ENCODE peak calls at places on chromosomes 4 and X, in eight cellular contexts. One of them, this sample, is unnamed.

GRCh38 chrX:13088155-13088485 is 43.7 kb upstream of the FAM9C start:
- DNase-seq in BJ: no peak
- DNase-seq in GM06990: no peak
- DNase-seq in tibial artery: no peak
- DNase-seq in upper lobe of left lung: no peak
- DNase-seq in heart right ventricle: no peak
- DNase-seq in CD8-positive, alpha-beta T cell: no peak
- DNase-seq in fibroblast of lung: no peak
- DNase-seq in this sample: no peak

GRCh38 chr4:156956359-156956758 is 15.2 kb downstream of the PDGFC start:
- DNase-seq in BJ: no peak
- DNase-seq in GM06990: no peak
- DNase-seq in tibial artery: no peak
- DNase-seq in upper lobe of left lung: no peak
- DNase-seq in heart right ventricle: no peak
- DNase-seq in CD8-positive, alpha-beta T cell: no peak
- DNase-seq in fibroblast of lung: no peak
- DNase-seq in this sample: no peak

GRCh38 chr4:40515037-40515397 is 114.6 kb downstream of the RBM47 start:
- DNase-seq in BJ: no peak
- DNase-seq in GM06990: peak
- DNase-seq in tibial artery: no peak
- DNase-seq in upper lobe of left lung: no peak
- DNase-seq in heart right ventricle: no peak
- DNase-seq in CD8-positive, alpha-beta T cell: no peak
- DNase-seq in fibroblast of lung: peak
- DNase-seq in this sample: no peak

GRCh38 chrX:4110964-4111363 is 397.5 kb upstream of the PRKX start:
- DNase-seq in BJ: no peak
- DNase-seq in GM06990: no peak
- DNase-seq in tibial artery: no peak
- DNase-seq in upper lobe of left lung: no peak
- DNase-seq in heart right ventricle: no peak
- DNase-seq in CD8-positive, alpha-beta T cell: no peak
- DNase-seq in fibroblast of lung: no peak
- DNase-seq in this sample: no peak

GRCh38 chrX:11968991-11969390 is 169.3 kb upstream of the FRMPD4 start:
- DNase-seq in BJ: no peak
- DNase-seq in GM06990: no peak
- DNase-seq in tibial artery: no peak
- DNase-seq in upper lobe of left lung: no peak
- DNase-seq in heart right ventricle: no peak
- DNase-seq in CD8-positive, alpha-beta T cell: no peak
- DNase-seq in fibroblast of lung: no peak
- DNase-seq in this sample: peak

GRCh38 chrX:113400193-113400704 is 559.6 kb upstream of the AMOT start:
- DNase-seq in BJ: no peak
- DNase-seq in GM06990: no peak
- DNase-seq in tibial artery: no peak
- DNase-seq in upper lobe of left lung: no peak
- DNase-seq in heart right ventricle: no peak
- DNase-seq in CD8-positive, alpha-beta T cell: no peak
- DNase-seq in fibroblast of lung: peak
- DNase-seq in this sample: peak

GRCh38 chr4:42865572-42866189 is 26.8 kb upstream of the GRXCR1 start:
- DNase-seq in BJ: no peak
- DNase-seq in GM06990: peak
- DNase-seq in tibial artery: no peak
- DNase-seq in upper lobe of left lung: no peak
- DNase-seq in heart right ventricle: peak
- DNase-seq in CD8-positive, alpha-beta T cell: peak
- DNase-seq in fibroblast of lung: peak
- DNase-seq in this sample: peak

GRCh38 chrX:100319716-100320115 is 90.4 kb downstream of the PCDH19 start:
- DNase-seq in BJ: no peak
- DNase-seq in GM06990: no peak
- DNase-seq in tibial artery: no peak
- DNase-seq in upper lobe of left lung: no peak
- DNase-seq in heart right ventricle: no peak
- DNase-seq in CD8-positive, alpha-beta T cell: no peak
- DNase-seq in fibroblast of lung: peak
- DNase-seq in this sample: no peak

GRCh38 chr4:152643153-152644035 is 36.4 kb downstream of the TMEM154 start:
- DNase-seq in BJ: no peak
- DNase-seq in GM06990: peak
- DNase-seq in tibial artery: no peak
- DNase-seq in upper lobe of left lung: no peak
- DNase-seq in heart right ventricle: peak
- DNase-seq in CD8-positive, alpha-beta T cell: no peak
- DNase-seq in fibroblast of lung: no peak
- DNase-seq in this sample: peak

GRCh38 chr4:109022941-109023340 is 260.1 kb upstream of the ETNPPL start:
- DNase-seq in BJ: no peak
- DNase-seq in GM06990: no peak
- DNase-seq in tibial artery: no peak
- DNase-seq in upper lobe of left lung: no peak
- DNase-seq in heart right ventricle: no peak
- DNase-seq in CD8-positive, alpha-beta T cell: no peak
- DNase-seq in fibroblast of lung: peak
- DNase-seq in this sample: peak

GRCh38 chr4:34181311-34181808 is 2063.0 kb downstream of the ARAP2 start:
- DNase-seq in BJ: peak
- DNase-seq in GM06990: no peak
- DNase-seq in tibial artery: no peak
- DNase-seq in upper lobe of left lung: no peak
- DNase-seq in heart right ventricle: no peak
- DNase-seq in CD8-positive, alpha-beta T cell: no peak
- DNase-seq in fibroblast of lung: peak
- DNase-seq in this sample: peak

GRCh38 chr4:48022192-48022799 is 5.7 kb downstream of the NIPAL1 start:
- DNase-seq in BJ: peak
- DNase-seq in GM06990: no peak
- DNase-seq in tibial artery: no peak
- DNase-seq in upper lobe of left lung: no peak
- DNase-seq in heart right ventricle: no peak
- DNase-seq in CD8-positive, alpha-beta T cell: no peak
- DNase-seq in fibroblast of lung: peak
- DNase-seq in this sample: no peak

GRCh38 chr4:1255151-1255550 is 6.2 kb upstream of the CTBP1 start:
- DNase-seq in BJ: no peak
- DNase-seq in GM06990: no peak
- DNase-seq in tibial artery: no peak
- DNase-seq in upper lobe of left lung: no peak
- DNase-seq in heart right ventricle: no peak
- DNase-seq in CD8-positive, alpha-beta T cell: no peak
- DNase-seq in fibroblast of lung: no peak
- DNase-seq in this sample: no peak

GRCh38 chr4:108512615-108513505 is 107.5 kb upstream of the RPL34 start:
- DNase-seq in BJ: no peak
- DNase-seq in GM06990: no peak
- DNase-seq in tibial artery: no peak
- DNase-seq in upper lobe of left lung: no peak
- DNase-seq in heart right ventricle: peak
- DNase-seq in CD8-positive, alpha-beta T cell: peak
- DNase-seq in fibroblast of lung: peak
- DNase-seq in this sample: peak

GRCh38 chrX:153582896-153583295 is 16.0 kb downstream of the CCNQ start:
- DNase-seq in BJ: no peak
- DNase-seq in GM06990: peak
- DNase-seq in tibial artery: no peak
- DNase-seq in upper lobe of left lung: no peak
- DNase-seq in heart right ventricle: no peak
- DNase-seq in CD8-positive, alpha-beta T cell: peak
- DNase-seq in fibroblast of lung: peak
- DNase-seq in this sample: peak

GRCh38 chrX:129310000-129310399 is 213.3 kb downstream of the SMARCA1 start:
- DNase-seq in BJ: no peak
- DNase-seq in GM06990: no peak
- DNase-seq in tibial artery: no peak
- DNase-seq in upper lobe of left lung: no peak
- DNase-seq in heart right ventricle: no peak
- DNase-seq in CD8-positive, alpha-beta T cell: no peak
- DNase-seq in fibroblast of lung: no peak
- DNase-seq in this sample: no peak

GRCh38 chr4:52051213-52051614 is at the start of gene SPATA18:
- DNase-seq in BJ: no peak
- DNase-seq in GM06990: peak
- DNase-seq in tibial artery: no peak
- DNase-seq in upper lobe of left lung: peak
- DNase-seq in heart right ventricle: peak
- DNase-seq in CD8-positive, alpha-beta T cell: no peak
- DNase-seq in fibroblast of lung: peak
- DNase-seq in this sample: peak

GRCh38 chr4:7876096-7876993 is 63.3 kb downstream of the AFAP1 start:
- DNase-seq in BJ: no peak
- DNase-seq in GM06990: no peak
- DNase-seq in tibial artery: no peak
- DNase-seq in upper lobe of left lung: no peak
- DNase-seq in heart right ventricle: no peak
- DNase-seq in CD8-positive, alpha-beta T cell: no peak
- DNase-seq in fibroblast of lung: peak
- DNase-seq in this sample: peak

DNA sequence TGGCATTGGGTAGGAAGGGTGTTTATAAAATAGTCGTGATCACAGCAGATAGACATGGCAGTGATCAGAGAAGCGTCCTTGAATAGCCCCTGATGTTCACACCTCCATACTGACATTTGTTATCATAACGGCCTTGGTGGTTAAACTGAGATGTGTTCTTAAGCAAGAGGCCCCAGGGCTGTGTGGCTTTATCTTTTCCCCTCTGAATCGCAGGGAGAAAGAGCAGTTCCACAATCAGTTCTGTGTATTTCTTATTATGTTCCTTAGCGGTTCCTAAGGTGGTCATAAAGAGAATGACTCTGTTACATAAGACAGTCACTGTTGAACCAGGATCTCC is 52.8 kb upstream of the CBR4 start:
- DNase-seq in BJ: no peak
- DNase-seq in GM06990: no peak
- DNase-seq in tibial artery: no peak
- DNase-seq in upper lobe of left lung: no peak
- DNase-seq in heart right ventricle: no peak
- DNase-seq in CD8-positive, alpha-beta T cell: no peak
- DNase-seq in fibroblast of lung: no peak
- DNase-seq in this sample: peak
- H3K4me3 ChIP-seq in BJ: no peak
- H3K4me3 ChIP-seq in GM06990: no peak
- H3K4me3 ChIP-seq in tibial artery: peak
- H3K4me3 ChIP-seq in upper lobe of left lung: peak
- H3K4me3 ChIP-seq in heart right ventricle: no peak
- H3K4me3 ChIP-seq in CD8-positive, alpha-beta T cell: no peak
- H3K4me3 ChIP-seq in fibroblast of lung: no peak
- H3K4me3 ChIP-seq in this sample: no peak

DNA sequence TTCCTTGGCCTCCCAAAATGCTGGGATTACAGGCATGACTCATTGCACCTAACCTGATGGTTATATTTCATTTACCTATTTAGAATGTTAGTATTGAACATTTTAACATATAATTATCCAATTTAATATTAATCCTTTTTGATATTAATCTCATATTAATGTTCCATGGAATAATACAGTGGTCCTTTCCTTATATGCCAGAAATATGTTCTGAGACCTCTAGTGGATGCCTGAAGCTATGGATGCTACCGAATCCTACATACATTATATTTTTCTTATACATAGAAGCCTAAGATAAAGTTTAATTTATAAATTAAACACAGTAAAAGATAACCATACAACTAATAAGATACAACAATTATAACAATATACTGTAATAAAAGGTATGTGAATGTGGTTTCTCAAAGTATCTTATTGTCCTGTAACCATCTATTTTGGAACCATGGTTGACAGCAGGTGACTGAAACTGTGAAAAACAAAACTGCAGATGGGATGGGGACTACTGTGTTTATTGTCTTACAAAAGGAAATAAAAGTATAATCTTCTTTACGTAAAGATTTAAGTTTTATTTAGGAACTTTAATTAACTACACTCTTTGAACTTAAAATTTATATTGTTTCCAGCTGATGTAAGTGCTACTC is 431.4 kb downstream of the GRID2 start:
- DNase-seq in BJ: no peak
- DNase-seq in GM06990: no peak
- DNase-seq in tibial artery: no peak
- DNase-seq in upper lobe of left lung: no peak
- DNase-seq in heart right ventricle: no peak
- DNase-seq in CD8-positive, alpha-beta T cell: no peak
- DNase-seq in fibroblast of lung: no peak
- DNase-seq in this sample: no peak
- TF ChIP-seq CTCF in BJ: no peak
- TF ChIP-seq CTCF in GM06990: no peak
- TF ChIP-seq CTCF in tibial artery: no peak
- TF ChIP-seq CTCF in upper lobe of left lung: no peak
- TF ChIP-seq CTCF in heart right ventricle: no peak
- TF ChIP-seq CTCF in CD8-positive, alpha-beta T cell: no peak
- TF ChIP-seq CTCF in fibroblast of lung: no peak
- TF ChIP-seq CTCF in this sample: no peak

DNA sequence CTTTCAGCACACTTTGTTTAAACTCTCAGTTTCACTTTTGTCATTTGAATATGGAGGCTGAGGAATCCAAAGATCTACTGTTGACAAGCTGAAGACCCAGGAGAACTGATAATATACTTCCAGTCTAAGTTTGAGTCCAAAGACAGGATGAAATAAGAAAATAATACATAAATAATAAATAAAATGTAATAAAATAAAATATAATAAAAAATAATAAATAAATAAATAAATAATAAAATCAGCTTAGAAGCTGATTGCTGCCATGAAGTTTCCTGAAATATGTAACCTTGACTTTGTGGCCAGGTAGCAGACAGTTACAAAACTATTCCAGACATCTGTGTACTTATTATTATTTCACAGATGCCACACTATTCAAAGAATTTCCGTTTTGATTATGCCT is 55.0 kb downstream of the NPY2R start:
- DNase-seq in BJ: no peak
- DNase-seq in GM06990: no peak
- DNase-seq in tibial artery: no peak
- DNase-seq in upper lobe of left lung: no peak
- DNase-seq in heart right ventricle: no peak
- DNase-seq in CD8-positive, alpha-beta T cell: no peak
- DNase-seq in fibroblast of lung: no peak
- DNase-seq in this sample: no peak
- H3K4me3 ChIP-seq in BJ: no peak
- H3K4me3 ChIP-seq in GM06990: no peak
- H3K4me3 ChIP-seq in tibial artery: no peak
- H3K4me3 ChIP-seq in upper lobe of left lung: no peak
- H3K4me3 ChIP-seq in heart right ventricle: no peak
- H3K4me3 ChIP-seq in CD8-positive, alpha-beta T cell: no peak
- H3K4me3 ChIP-seq in fibroblast of lung: no peak
- H3K4me3 ChIP-seq in this sample: no peak

DNA sequence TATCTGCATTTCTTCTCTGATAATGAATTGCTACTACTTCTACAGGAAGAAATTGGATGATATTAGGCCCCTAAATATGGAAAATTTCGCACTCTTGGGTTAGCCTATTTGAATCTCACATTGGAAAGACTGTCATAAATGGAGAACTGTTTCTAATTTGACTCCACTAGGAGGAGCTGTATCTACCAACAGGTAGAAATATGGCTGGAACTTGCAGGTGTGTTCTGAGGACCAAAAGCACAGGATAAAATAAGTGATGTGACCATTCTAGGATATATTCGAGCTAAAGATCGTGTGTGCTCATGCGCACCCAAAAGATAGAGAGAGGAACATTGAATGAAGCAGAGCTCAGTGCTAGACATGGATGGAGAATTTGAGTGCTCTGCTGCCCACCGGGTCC is 4.8 kb upstream of the NKAP start:
- DNase-seq in BJ: no peak
- DNase-seq in GM06990: no peak
- DNase-seq in tibial artery: no peak
- DNase-seq in upper lobe of left lung: no peak
- DNase-seq in heart right ventricle: no peak
- DNase-seq in CD8-positive, alpha-beta T cell: no peak
- DNase-seq in fibroblast of lung: no peak
- DNase-seq in this sample: no peak
- TF ChIP-seq CTCF in BJ: no peak
- TF ChIP-seq CTCF in GM06990: peak
- TF ChIP-seq CTCF in tibial artery: no peak
- TF ChIP-seq CTCF in upper lobe of left lung: no peak
- TF ChIP-seq CTCF in heart right ventricle: no peak
- TF ChIP-seq CTCF in CD8-positive, alpha-beta T cell: no peak
- TF ChIP-seq CTCF in fibroblast of lung: no peak
- TF ChIP-seq CTCF in this sample: no peak

This sample was measured in cardiac fibroblast.